ENCODE peak calls at places on chromosomes 4 and X, in five cellular contexts. Q, B, S, Y and V are unnamed samples.

GRCh38 chrX:152897216-152898144 is at the start of gene ZNF185:
- DNase-seq in B (peak), Y (peak), S (peak), Q (no peak), V (no peak)

GRCh38 chr4:74111990-74112389 is 13.0 kb upstream of the CXCL2 start:
- DNase-seq in Y (no peak), B (peak), S (no peak), Q (no peak), V (no peak)

GRCh38 chrX:1700757-1701156 is 85.9 kb downstream of the ASMT start:
- DNase-seq in Y (no peak), Q (no peak), B (no peak), S (no peak), V (no peak)

GRCh38 chr4:169810325-169811323 is 52.9 kb upstream of the HPF1 start:
- DNase-seq in B (peak), Y (peak), S (peak), Q (peak), V (peak)

GRCh38 chr4:43242611-43243010 is 350.1 kb downstream of the GRXCR1 start:
- DNase-seq in Q (no peak), B (peak), S (no peak), Y (no peak), V (no peak)

GRCh38 chrX:109535578-109535977 is 1.1 kb upstream of the NXT2 start:
- DNase-seq in B (no peak), S (no peak), Q (no peak), Y (no peak), V (no peak)

GRCh38 chrX:117376460-117376859 is 740.1 kb downstream of the KLHL13 start:
- DNase-seq in Q (no peak), S (no peak), B (no peak), Y (no peak), V (no peak)

GRCh38 chr4:6229095-6229494 is 28.7 kb upstream of the JAKMIP1 start:
- DNase-seq in S (no peak), B (no peak), Y (no peak), Q (no peak), V (no peak)

GRCh38 chrX:97685753-97686152 is 802.0 kb downstream of the RPA4 start:
- DNase-seq in Y (no peak), S (peak), Q (peak), B (peak), V (peak)

GRCh38 chrX:103414561-103414960 is 38.2 kb downstream of the BEX3 start:
- DNase-seq in B (no peak), Q (no peak), S (no peak), Y (no peak), V (no peak)

GRCh38 chrX:152637649-152638442 is at the start of gene GABRQ:
- DNase-seq in B (peak), Y (peak), Q (no peak), S (peak), V (no peak)

GRCh38 chrX:96314974-96315373 is 369.7 kb upstream of the DIAPH2 start:
- DNase-seq in Q (no peak), S (no peak), B (peak), Y (no peak), V (no peak)

GRCh38 chr4:44157611-44158277 is 290.9 kb downstream of the KCTD8 start:
- DNase-seq in Y (no peak), S (no peak), B (peak), Q (no peak), V (no peak)

GRCh38 chrX:38817004-38817703 is 15.9 kb downstream of the MID1IP1 start:
- DNase-seq in Y (no peak), Q (no peak), B (peak), S (peak), V (no peak)

GRCh38 chr4:86380176-86380724 is 20.4 kb upstream of the MAPK10 start:
- DNase-seq in S (no peak), B (no peak), Y (no peak), Q (no peak), V (no peak)

GRCh38 chr4:182227611-182228010 is 15.6 kb upstream of the TENM3 start:
- DNase-seq in Y (no peak), Q (no peak), S (no peak), B (no peak), V (no peak)

GRCh38 chrX:23799469-23800065 is 16.6 kb downstream of the SAT1 start:
- DNase-seq in S (no peak), Y (no peak), Q (no peak), B (peak), V (no peak)

GRCh38 chr4:47221721-47222120 is 190.4 kb downstream of the GABRB1 start:
- DNase-seq in Q (no peak), S (no peak), Y (no peak), B (peak), V (no peak)

GRCh38 chrX:111719426-111720210 is 38.6 kb downstream of the ALG13 start:
- DNase-seq in S (no peak), Y (no peak), B (peak), Q (no peak), V (no peak)

GRCh38 chr4:40016007-40016406 is 38.3 kb upstream of the PDS5A start:
- DNase-seq in Q (no peak), B (no peak), Y (no peak), S (no peak), V (no peak)

GRCh38 chr4:37693450-37694190 is 7.4 kb upstream of the RELL1 start:
- DNase-seq in S (no peak), B (peak), Q (no peak), Y (no peak), V (no peak)

GRCh38 chr4:7389101-7389701 is 45.5 kb downstream of the PSAPL1 start:
- DNase-seq in Y (no peak), S (no peak), B (no peak), Q (no peak), V (no peak)

GRCh38 chrX:135649561-135649960 is 63.9 kb upstream of the CT45A1 start:
- DNase-seq in Y (no peak), S (no peak), B (no peak), Q (no peak), V (no peak)
- TF ChIP-seq CTCF in Y (no peak), S (no peak), B (no peak), Q (no peak), V (no peak)

GRCh38 chr4:138348055-138348454 is 105.9 kb upstream of the SLC7A11 start:
- DNase-seq in Q (no peak), S (no peak), Y (no peak), B (no peak), V (no peak)
- TF ChIP-seq CTCF in Q (no peak), S (no peak), Y (no peak), B (no peak), V (no peak)

GRCh38 chr4:52103314-52103713 is 52.2 kb downstream of the SPATA18 start:
- DNase-seq in S (no peak), Q (no peak), Y (no peak), B (peak), V (no peak)
- TF ChIP-seq CTCF in S (peak), Q (no peak), Y (peak), B (peak), V (no peak)

GRCh38 chr4:148154769-148155168 is 287.4 kb downstream of the NR3C2 start:
- DNase-seq in B (no peak), Q (no peak), S (no peak), Y (no peak), V (no peak)

GRCh38 chr4:148151797-148152196 is 290.4 kb downstream of the NR3C2 start:
- DNase-seq in Q (no peak), Y (no peak), S (no peak), B (no peak), V (no peak)

DNA sequence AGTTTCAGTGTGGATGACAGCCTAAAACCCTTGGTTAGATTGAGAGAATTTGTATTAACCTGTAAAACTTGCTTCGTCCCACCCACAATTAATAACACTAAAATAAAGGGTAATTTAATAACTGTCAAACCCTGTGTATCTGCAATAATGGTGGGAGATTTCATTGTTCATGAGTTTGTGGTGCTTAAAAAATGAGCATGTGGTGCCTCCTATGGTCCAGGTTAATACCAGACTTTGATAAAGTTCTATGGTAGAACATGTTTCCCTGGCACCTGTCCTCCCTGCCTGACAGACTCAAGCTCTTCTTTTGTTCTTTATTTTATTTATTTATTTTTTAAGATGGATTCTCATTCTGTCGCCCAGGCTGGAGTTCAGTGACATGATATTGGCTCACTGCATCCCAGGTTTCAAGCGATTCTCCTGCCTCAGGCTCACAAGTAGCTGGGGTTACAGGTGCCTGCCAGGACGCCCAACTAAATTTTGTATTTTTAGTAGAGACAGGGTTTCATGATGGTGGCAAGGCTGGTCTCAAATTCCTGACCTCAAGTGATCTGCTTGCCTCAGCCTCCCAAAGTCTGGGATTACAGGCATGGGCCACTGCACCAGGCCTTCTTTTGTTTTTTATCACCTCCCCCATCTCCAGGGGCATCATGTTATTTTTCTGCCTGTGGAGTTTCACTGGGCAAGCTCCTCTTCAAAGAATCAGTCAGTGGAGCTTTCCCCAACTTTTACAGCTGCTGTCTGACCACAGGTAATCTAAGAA is 289.2 kb downstream of the NR3C2 start:
- DNase-seq in Y (no peak), S (peak), B (peak), Q (no peak), V (no peak)
- TF ChIP-seq CTCF in Y (no peak), S (no peak), B (peak), Q (no peak), V (no peak)

DNA sequence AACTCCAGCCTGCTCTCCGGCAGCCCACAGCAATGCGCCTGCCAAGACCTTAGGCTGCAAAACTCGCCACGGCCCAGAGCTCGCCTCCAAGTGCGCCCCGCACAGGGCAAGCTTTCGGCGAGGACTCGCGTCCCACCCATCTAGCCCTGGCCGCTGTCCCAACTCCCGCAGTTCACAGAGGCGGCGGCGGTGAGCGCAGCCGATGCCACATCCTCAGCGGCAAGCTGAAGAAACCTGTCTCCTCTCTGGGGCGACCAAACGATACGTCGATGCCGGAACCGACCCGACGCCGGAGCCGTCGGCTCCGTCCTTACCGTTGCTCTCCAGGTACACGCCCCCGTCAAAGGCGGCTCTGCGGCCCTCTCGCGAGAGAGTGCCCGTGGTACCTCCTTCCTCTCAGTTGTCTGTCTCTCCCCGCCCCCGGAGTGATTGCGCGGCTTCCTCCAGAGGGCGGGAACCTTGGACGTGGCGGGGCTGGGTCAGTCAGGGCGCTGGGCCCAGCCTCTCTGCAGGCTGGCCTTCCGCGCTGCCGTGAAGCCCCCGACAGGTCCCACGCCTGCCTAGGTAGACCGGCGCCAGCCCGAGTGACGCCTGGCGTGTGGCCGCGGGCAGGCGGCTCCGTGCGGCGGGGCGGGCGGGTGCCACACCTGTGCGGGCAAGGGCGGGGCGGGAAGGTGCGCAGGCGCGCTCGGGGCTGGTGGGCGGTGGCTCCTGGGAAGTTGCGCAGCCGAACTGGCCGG is 380 bp upstream of the RAB33B start:
- DNase-seq in Y (peak), Q (peak), S (peak), B (peak), V (peak)
- TF ChIP-seq CTCF in Y (peak), Q (peak), S (no peak), B (peak), V (peak)

DNA sequence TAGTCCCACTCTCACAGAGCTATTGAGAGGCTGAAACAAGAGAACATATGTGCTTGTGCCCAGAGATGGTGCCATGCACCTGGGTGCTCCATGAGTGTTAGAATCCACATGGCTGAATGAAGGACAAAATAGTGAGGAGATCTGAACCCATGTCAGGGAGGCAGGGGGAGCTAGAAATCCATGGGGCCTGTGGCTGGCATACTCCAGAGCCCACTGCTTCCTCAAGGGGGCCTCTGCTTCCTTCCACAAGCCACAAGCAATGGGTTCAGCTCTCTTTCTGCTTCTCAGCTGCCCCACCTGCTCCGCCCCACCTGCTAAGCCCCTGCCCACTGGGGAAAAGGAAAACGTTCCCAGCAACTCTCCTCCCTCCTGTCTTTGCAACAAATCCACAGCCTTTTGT is 46.1 kb downstream of the PJA1 start:
- DNase-seq in S (no peak), Y (no peak), B (no peak), Q (no peak), V (no peak)
- TF ChIP-seq CTCF in S (no peak), Y (no peak), B (no peak), Q (no peak), V (no peak)

GRCh38 chr4:67103001-67103737 is 442.1 kb downstream of the CENPC start:
- DNase-seq in Y (no peak), B (no peak), Q (no peak), S (no peak), V (no peak)
- TF ChIP-seq CTCF in Y (no peak), B (no peak), Q (no peak), S (no peak), V (no peak)

GRCh38 chr4:29805245-29805644 is 914.9 kb upstream of the PCDH7 start:
- DNase-seq in Y (no peak), Q (no peak), B (peak), S (no peak), V (no peak)
- TF ChIP-seq CTCF in Y (no peak), Q (no peak), B (peak), S (no peak), V (no peak)